ENCODE peak calls at places on chromosomes 16 and 17, in nine cellular contexts. One of them, this sample, is unnamed.
A peak's percentile ranks its signal among the peaks of the same experiment; 100 is the strongest.

GRCh38 chr17:28920191-28920590 is 17.3 kb upstream of the DHRS13 start:
- DNase-seq in CD4-positive, CD25-positive, alpha-beta regulatory T cell: no peak
- DNase-seq in IMR-90: no peak
- DNase-seq in CD4-positive, alpha-beta memory T cell: no peak
- DNase-seq in ovary: no peak
- DNase-seq in spleen: no peak
- DNase-seq in osteoblast: no peak
- DNase-seq in tibial artery: no peak
- DNase-seq in uterus: no peak
- DNase-seq in this sample: no peak

GRCh38 chr17:64773836-64774761 is 112.0 kb upstream of the SMURF2 start:
- DNase-seq in CD4-positive, CD25-positive, alpha-beta regulatory T cell: no peak
- DNase-seq in spleen: no peak
- DNase-seq in uterus: no peak
- DNase-seq in osteoblast: peak; percentile 94
- DNase-seq in ovary: no peak
- DNase-seq in tibial artery: peak; percentile 66
- DNase-seq in CD4-positive, alpha-beta memory T cell: no peak
- DNase-seq in IMR-90: peak; percentile 75
- DNase-seq in this sample: no peak

GRCh38 chr17:62987136-62987535 is 21.1 kb downstream of the TANC2 start:
- DNase-seq in osteoblast: no peak
- DNase-seq in spleen: no peak
- DNase-seq in CD4-positive, alpha-beta memory T cell: no peak
- DNase-seq in ovary: no peak
- DNase-seq in CD4-positive, CD25-positive, alpha-beta regulatory T cell: no peak
- DNase-seq in tibial artery: no peak
- DNase-seq in uterus: no peak
- DNase-seq in IMR-90: no peak
- DNase-seq in this sample: no peak

GRCh38 chr16:30965436-30965835 is 7.9 kb downstream of the SETD1A start:
- DNase-seq in CD4-positive, alpha-beta memory T cell: no peak
- DNase-seq in CD4-positive, CD25-positive, alpha-beta regulatory T cell: no peak
- DNase-seq in ovary: no peak
- DNase-seq in tibial artery: no peak
- DNase-seq in IMR-90: no peak
- DNase-seq in uterus: no peak
- DNase-seq in osteoblast: no peak
- DNase-seq in spleen: no peak
- DNase-seq in this sample: no peak

GRCh38 chr17:75773121-75773807 is 8.3 kb upstream of the GALK1 start:
- DNase-seq in IMR-90: no peak
- DNase-seq in ovary: peak; percentile 50
- DNase-seq in CD4-positive, CD25-positive, alpha-beta regulatory T cell: no peak
- DNase-seq in CD4-positive, alpha-beta memory T cell: no peak
- DNase-seq in spleen: peak; percentile 72
- DNase-seq in uterus: peak; percentile 25
- DNase-seq in osteoblast: peak; percentile 39
- DNase-seq in tibial artery: peak; percentile 62
- DNase-seq in this sample: no peak

GRCh38 chr17:81983639-81984373 is 6.4 kb downstream of the ASPSCR1 start:
- DNase-seq in ovary: no peak
- DNase-seq in CD4-positive, alpha-beta memory T cell: no peak
- DNase-seq in osteoblast: no peak
- DNase-seq in spleen: no peak
- DNase-seq in tibial artery: no peak
- DNase-seq in IMR-90: no peak
- DNase-seq in CD4-positive, CD25-positive, alpha-beta regulatory T cell: peak; percentile 52
- DNase-seq in uterus: no peak
- DNase-seq in this sample: no peak

GRCh38 chr17:2179615-2180295 is 123.8 kb downstream of the SMG6 start:
- DNase-seq in osteoblast: no peak
- DNase-seq in CD4-positive, CD25-positive, alpha-beta regulatory T cell: no peak
- DNase-seq in ovary: peak; percentile 86
- DNase-seq in uterus: peak; percentile 94
- DNase-seq in IMR-90: peak; percentile 98
- DNase-seq in CD4-positive, alpha-beta memory T cell: no peak
- DNase-seq in spleen: no peak
- DNase-seq in tibial artery: peak; percentile 92
- DNase-seq in this sample: no peak

GRCh38 chr16:87842209-87842869 is 27.0 kb downstream of the SLC7A5 start:
- DNase-seq in spleen: no peak
- DNase-seq in uterus: no peak
- DNase-seq in CD4-positive, CD25-positive, alpha-beta regulatory T cell: peak; percentile 63
- DNase-seq in tibial artery: no peak
- DNase-seq in ovary: peak; percentile 28
- DNase-seq in osteoblast: peak; percentile 57
- DNase-seq in CD4-positive, alpha-beta memory T cell: no peak
- DNase-seq in IMR-90: no peak
- DNase-seq in this sample: no peak

GRCh38 chr16:12096828-12097522 is 120.4 kb downstream of the SNX29 start:
- DNase-seq in ovary: peak; percentile 45
- DNase-seq in CD4-positive, CD25-positive, alpha-beta regulatory T cell: no peak
- DNase-seq in IMR-90: no peak
- DNase-seq in tibial artery: no peak
- DNase-seq in spleen: peak; percentile 47
- DNase-seq in osteoblast: no peak
- DNase-seq in CD4-positive, alpha-beta memory T cell: no peak
- DNase-seq in uterus: no peak
- DNase-seq in this sample: no peak

GRCh38 chr16:50680907-50681885 is at the start of gene SNX20:
- DNase-seq in tibial artery: peak; percentile 67
- DNase-seq in IMR-90: no peak
- DNase-seq in CD4-positive, alpha-beta memory T cell: peak; percentile 76
- DNase-seq in spleen: peak; percentile 93
- DNase-seq in uterus: no peak
- DNase-seq in CD4-positive, CD25-positive, alpha-beta regulatory T cell: peak; percentile 92
- DNase-seq in osteoblast: peak; percentile 78
- DNase-seq in ovary: no peak
- DNase-seq in this sample: peak; percentile 56

GRCh38 chr17:75822119-75822799 is 21.9 kb downstream of the UNC13D start:
- DNase-seq in tibial artery: no peak
- DNase-seq in ovary: peak; percentile 68
- DNase-seq in osteoblast: peak; percentile 79
- DNase-seq in CD4-positive, CD25-positive, alpha-beta regulatory T cell: peak; percentile 69
- DNase-seq in CD4-positive, alpha-beta memory T cell: peak; percentile 33
- DNase-seq in uterus: peak; percentile 47
- DNase-seq in IMR-90: no peak
- DNase-seq in spleen: no peak
- DNase-seq in this sample: no peak

GRCh38 chr16:8926827-8927226 is 36.9 kb downstream of the USP7 start:
- DNase-seq in osteoblast: no peak
- DNase-seq in CD4-positive, CD25-positive, alpha-beta regulatory T cell: no peak
- DNase-seq in tibial artery: no peak
- DNase-seq in IMR-90: no peak
- DNase-seq in uterus: no peak
- DNase-seq in spleen: no peak
- DNase-seq in ovary: no peak
- DNase-seq in CD4-positive, alpha-beta memory T cell: no peak
- DNase-seq in this sample: no peak

GRCh38 chr16:1495281-1496262 is 2.4 kb downstream of the TELO2 start:
- DNase-seq in CD4-positive, CD25-positive, alpha-beta regulatory T cell: no peak
- DNase-seq in IMR-90: no peak
- DNase-seq in tibial artery: no peak
- DNase-seq in spleen: peak; percentile 75
- DNase-seq in osteoblast: no peak
- DNase-seq in uterus: no peak
- DNase-seq in CD4-positive, alpha-beta memory T cell: no peak
- DNase-seq in ovary: no peak
- DNase-seq in this sample: no peak

GRCh38 chr16:31134091-31134571 is 1.4 kb downstream of the PRSS8 start:
- DNase-seq in CD4-positive, CD25-positive, alpha-beta regulatory T cell: no peak
- DNase-seq in ovary: no peak
- DNase-seq in CD4-positive, alpha-beta memory T cell: no peak
- DNase-seq in IMR-90: peak; percentile 24
- DNase-seq in osteoblast: peak; percentile 92
- DNase-seq in tibial artery: no peak
- DNase-seq in spleen: no peak
- DNase-seq in uterus: no peak
- DNase-seq in this sample: no peak

GRCh38 chr17:5555254-5555653 is 29.1 kb downstream of the NLRP1 start:
- DNase-seq in CD4-positive, CD25-positive, alpha-beta regulatory T cell: no peak
- DNase-seq in IMR-90: peak; percentile 83
- DNase-seq in ovary: no peak
- DNase-seq in spleen: no peak
- DNase-seq in CD4-positive, alpha-beta memory T cell: no peak
- DNase-seq in tibial artery: no peak
- DNase-seq in osteoblast: peak; percentile 93
- DNase-seq in uterus: no peak
- DNase-seq in this sample: no peak

GRCh38 chr17:47265983-47266541 is 12.4 kb downstream of the ITGB3 start:
- DNase-seq in tibial artery: no peak
- DNase-seq in spleen: no peak
- DNase-seq in ovary: no peak
- DNase-seq in IMR-90: peak; percentile 71
- DNase-seq in osteoblast: no peak
- DNase-seq in CD4-positive, alpha-beta memory T cell: no peak
- DNase-seq in uterus: no peak
- DNase-seq in CD4-positive, CD25-positive, alpha-beta regulatory T cell: no peak
- DNase-seq in this sample: no peak

GRCh38 chr17:57707892-57708291 is 37.2 kb downstream of the CCDC182 start:
- DNase-seq in ovary: peak; percentile 41
- DNase-seq in tibial artery: no peak
- DNase-seq in spleen: no peak
- DNase-seq in IMR-90: peak; percentile 10
- DNase-seq in CD4-positive, alpha-beta memory T cell: no peak
- DNase-seq in CD4-positive, CD25-positive, alpha-beta regulatory T cell: no peak
- DNase-seq in osteoblast: no peak
- DNase-seq in uterus: no peak
- DNase-seq in this sample: no peak

GRCh38 chr16:68704232-68704867 is 32.7 kb upstream of the CDH1 start:
- DNase-seq in CD4-positive, alpha-beta memory T cell: peak; percentile 18
- DNase-seq in CD4-positive, CD25-positive, alpha-beta regulatory T cell: peak; percentile 61
- DNase-seq in tibial artery: peak; percentile 76
- DNase-seq in spleen: peak; percentile 83
- DNase-seq in ovary: peak; percentile 68
- DNase-seq in osteoblast: peak; percentile 93
- DNase-seq in uterus: peak; percentile 29
- DNase-seq in IMR-90: peak; percentile 48
- DNase-seq in this sample: peak; percentile 26

GRCh38 chr17:32805029-32805976 is 71.6 kb downstream of the MYO1D start:
- DNase-seq in spleen: no peak
- DNase-seq in ovary: no peak
- DNase-seq in osteoblast: peak; percentile 76
- DNase-seq in tibial artery: no peak
- DNase-seq in IMR-90: no peak
- DNase-seq in CD4-positive, alpha-beta memory T cell: no peak
- DNase-seq in uterus: no peak
- DNase-seq in CD4-positive, CD25-positive, alpha-beta regulatory T cell: no peak
- DNase-seq in this sample: no peak
- H3K27ac ChIP-seq in spleen: no peak overlapping the region
- H3K27ac ChIP-seq in ovary: no peak overlapping the region
- H3K27ac ChIP-seq in osteoblast: no peak overlapping the region
- H3K27ac ChIP-seq in tibial artery: peak overlapping the region; percentile 17
- H3K27ac ChIP-seq in IMR-90: no peak overlapping the region
- H3K27ac ChIP-seq in CD4-positive, alpha-beta memory T cell: no peak overlapping the region
- H3K27ac ChIP-seq in uterus: no peak overlapping the region
- H3K27ac ChIP-seq in CD4-positive, CD25-positive, alpha-beta regulatory T cell: no peak overlapping the region
- H3K27ac ChIP-seq in this sample: no peak overlapping the region

GRCh38 chr17:869067-869466 is 86.9 kb downstream of the MRM3 start:
- DNase-seq in spleen: no peak
- DNase-seq in tibial artery: peak; percentile 93
- DNase-seq in CD4-positive, alpha-beta memory T cell: no peak
- DNase-seq in CD4-positive, CD25-positive, alpha-beta regulatory T cell: no peak
- DNase-seq in IMR-90: peak; percentile 68
- DNase-seq in osteoblast: peak; percentile 96
- DNase-seq in ovary: peak; percentile 80
- DNase-seq in uterus: peak; percentile 89
- DNase-seq in this sample: no peak
- H3K4me3 ChIP-seq in spleen: no peak overlapping the region
- H3K4me3 ChIP-seq in tibial artery: peak overlapping the region; percentile 27
- H3K4me3 ChIP-seq in CD4-positive, alpha-beta memory T cell: no peak overlapping the region
- H3K4me3 ChIP-seq in CD4-positive, CD25-positive, alpha-beta regulatory T cell: no peak overlapping the region
- H3K4me3 ChIP-seq in IMR-90: no peak overlapping the region
- H3K4me3 ChIP-seq in osteoblast: peak overlapping the region; percentile 55
- H3K4me3 ChIP-seq in ovary: no peak overlapping the region
- H3K4me3 ChIP-seq in uterus: no peak overlapping the region
- H3K4me3 ChIP-seq in this sample: no peak overlapping the region

GRCh38 chr17:41420134-41420533 is 4.3 kb downstream of the KRT37 start:
- DNase-seq in spleen: no peak
- DNase-seq in CD4-positive, alpha-beta memory T cell: no peak
- DNase-seq in osteoblast: no peak
- DNase-seq in tibial artery: no peak
- DNase-seq in ovary: no peak
- DNase-seq in IMR-90: peak; percentile 26
- DNase-seq in CD4-positive, CD25-positive, alpha-beta regulatory T cell: no peak
- DNase-seq in uterus: no peak
- DNase-seq in this sample: no peak

GRCh38 chr17:41419712-41420111 is 4.7 kb downstream of the KRT37 start:
- DNase-seq in osteoblast: no peak
- DNase-seq in CD4-positive, alpha-beta memory T cell: no peak
- DNase-seq in spleen: no peak
- DNase-seq in IMR-90: no peak
- DNase-seq in ovary: no peak
- DNase-seq in uterus: no peak
- DNase-seq in CD4-positive, CD25-positive, alpha-beta regulatory T cell: no peak
- DNase-seq in tibial artery: no peak
- DNase-seq in this sample: no peak

GRCh38 chr17:41421617-41422016 is 2.8 kb downstream of the KRT37 start:
- DNase-seq in osteoblast: no peak
- DNase-seq in IMR-90: no peak
- DNase-seq in CD4-positive, alpha-beta memory T cell: no peak
- DNase-seq in CD4-positive, CD25-positive, alpha-beta regulatory T cell: no peak
- DNase-seq in uterus: peak; percentile 69
- DNase-seq in spleen: no peak
- DNase-seq in tibial artery: no peak
- DNase-seq in ovary: no peak
- DNase-seq in this sample: no peak

GRCh38 chr17:41418116-41418860 is 6.1 kb downstream of the KRT37 start:
- DNase-seq in CD4-positive, alpha-beta memory T cell: no peak
- DNase-seq in CD4-positive, CD25-positive, alpha-beta regulatory T cell: no peak
- DNase-seq in osteoblast: no peak
- DNase-seq in uterus: no peak
- DNase-seq in spleen: no peak
- DNase-seq in IMR-90: no peak
- DNase-seq in ovary: no peak
- DNase-seq in tibial artery: no peak
- DNase-seq in this sample: no peak

DNA sequence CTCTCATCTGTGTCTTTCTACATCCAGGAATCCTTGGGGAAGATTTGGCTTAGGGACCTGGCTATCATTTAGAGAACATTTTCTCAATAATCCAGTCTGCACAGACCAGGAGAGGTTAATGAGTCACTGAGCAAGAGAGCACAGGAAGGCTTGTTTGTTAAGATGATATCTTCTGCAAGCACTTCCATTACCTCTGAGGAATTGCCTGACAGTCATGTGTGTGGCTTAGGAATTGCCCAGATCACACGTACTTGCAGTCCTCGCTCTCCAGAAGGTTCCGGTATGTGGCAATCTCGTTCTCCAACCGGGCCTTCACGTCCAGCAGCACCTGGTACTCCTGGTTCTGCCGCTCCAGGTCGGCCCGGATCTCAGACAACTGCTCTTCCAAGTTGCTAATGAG is 3.3 kb downstream of the KRT37 start:
- DNase-seq in ovary: no peak
- DNase-seq in CD4-positive, CD25-positive, alpha-beta regulatory T cell: no peak
- DNase-seq in osteoblast: no peak
- DNase-seq in spleen: no peak
- DNase-seq in IMR-90: peak; percentile 77
- DNase-seq in CD4-positive, alpha-beta memory T cell: no peak
- DNase-seq in tibial artery: no peak
- DNase-seq in uterus: peak; percentile 61
- DNase-seq in this sample: no peak
- H3K27ac ChIP-seq in ovary: no peak overlapping the region
- H3K27ac ChIP-seq in CD4-positive, CD25-positive, alpha-beta regulatory T cell: no peak overlapping the region
- H3K27ac ChIP-seq in osteoblast: no peak overlapping the region
- H3K27ac ChIP-seq in spleen: no peak overlapping the region
- H3K27ac ChIP-seq in IMR-90: no peak overlapping the region
- H3K27ac ChIP-seq in CD4-positive, alpha-beta memory T cell: no peak overlapping the region
- H3K27ac ChIP-seq in tibial artery: no peak overlapping the region
- H3K27ac ChIP-seq in uterus: peak overlapping the region; percentile 13
- H3K27ac ChIP-seq in this sample: no peak overlapping the region

GRCh38 chr17:4420692-4421131 is 13.0 kb upstream of the SPNS3 start:
- DNase-seq in spleen: no peak
- DNase-seq in osteoblast: peak; percentile 93
- DNase-seq in tibial artery: no peak
- DNase-seq in CD4-positive, CD25-positive, alpha-beta regulatory T cell: peak; percentile 83
- DNase-seq in uterus: peak; percentile 34
- DNase-seq in CD4-positive, alpha-beta memory T cell: peak; percentile 64
- DNase-seq in ovary: no peak
- DNase-seq in IMR-90: peak; percentile 74
- DNase-seq in this sample: peak; percentile 7
- H3K4me3 ChIP-seq in spleen: no peak overlapping the region
- H3K4me3 ChIP-seq in osteoblast: no peak overlapping the region
- H3K4me3 ChIP-seq in tibial artery: no peak overlapping the region
- H3K4me3 ChIP-seq in CD4-positive, CD25-positive, alpha-beta regulatory T cell: no peak overlapping the region
- H3K4me3 ChIP-seq in uterus: no peak overlapping the region
- H3K4me3 ChIP-seq in CD4-positive, alpha-beta memory T cell: no peak overlapping the region
- H3K4me3 ChIP-seq in ovary: no peak overlapping the region
- H3K4me3 ChIP-seq in IMR-90: no peak overlapping the region
- H3K4me3 ChIP-seq in this sample: no peak overlapping the region